ENCODE peak calls at places on chromosomes 11 and 22, in eight cellular contexts. F, J, H, W, B, M, Z and C are unnamed samples.

GRCh38 chr11:20010106-20010860 is 150.0 kb downstream of the DBX1 start:
- DNase-seq in F (no peak), J (no peak), H (no peak), W (no peak), B (no peak), M (no peak), Z (no peak), C (no peak)

GRCh38 chr22:34414467-34415440 is 494.5 kb upstream of the LARGE1 start:
- DNase-seq in F (peak), J (no peak), H (no peak), W (no peak), B (peak), M (no peak), Z (no peak), C (no peak)

GRCh38 chr11:71489311-71490043 is 36.5 kb downstream of the NADSYN1 start:
- DNase-seq in F (no peak), J (no peak), H (no peak), W (peak), B (no peak), M (no peak), Z (no peak), C (peak)

GRCh38 chr22:21443735-21444421 is 23.3 kb upstream of the TMEM191C start:
- DNase-seq in F (no peak), J (peak), H (no peak), W (peak), B (no peak), M (no peak), Z (no peak), C (peak)

GRCh38 chr11:95138448-95138847 is 48.8 kb downstream of the ENDOD1 start:
- DNase-seq in F (no peak), J (no peak), H (no peak), W (no peak), B (peak), M (no peak), Z (no peak), C (no peak)

GRCh38 chr11:18010977-18011586 is 1.8 kb downstream of the SERGEF start:
- DNase-seq in F (no peak), J (no peak), H (no peak), W (no peak), B (peak), M (no peak), Z (no peak), C (no peak)

GRCh38 chr11:33068611-33069340 is 29.4 kb downstream of the TCP11L1 start:
- DNase-seq in F (no peak), J (no peak), H (no peak), W (no peak), B (no peak), M (no peak), Z (no peak), C (no peak)

GRCh38 chr22:43370045-43370444 is 26.9 kb upstream of the SCUBE1 start:
- DNase-seq in F (no peak), J (no peak), H (no peak), W (no peak), B (no peak), M (no peak), Z (no peak), C (no peak)

GRCh38 chr11:95339554-95339953 is 108.6 kb upstream of the SESN3 start:
- DNase-seq in F (no peak), J (no peak), H (no peak), W (no peak), B (no peak), M (no peak), Z (no peak), C (no peak)

GRCh38 chr11:125229006-125229405 is 64.5 kb downstream of the PKNOX2 start:
- DNase-seq in F (no peak), J (no peak), H (no peak), W (no peak), B (no peak), M (no peak), Z (no peak), C (no peak)

GRCh38 chr11:60455531-60456042 is at the start of gene MS4A1:
- DNase-seq in F (no peak), J (no peak), H (peak), W (no peak), B (no peak), M (no peak), Z (no peak), C (no peak)

GRCh38 chr11:132472411-132473205 is 1059.7 kb downstream of the OPCML start:
- DNase-seq in F (no peak), J (no peak), H (no peak), W (no peak), B (no peak), M (no peak), Z (no peak), C (no peak)

GRCh38 chr11:14974723-14975587 is 2.8 kb upstream of the CALCA start:
- DNase-seq in F (no peak), J (peak), H (no peak), W (no peak), B (peak), M (no peak), Z (peak), C (peak)

GRCh38 chr22:50144005-50144614 is 26.4 kb upstream of the PANX2 start:
- DNase-seq in F (no peak), J (no peak), H (no peak), W (no peak), B (no peak), M (no peak), Z (no peak), C (no peak)

GRCh38 chr11:96188625-96189006 is 154.4 kb downstream of the MAML2 start:
- DNase-seq in F (no peak), J (no peak), H (no peak), W (no peak), B (peak), M (no peak), Z (no peak), C (no peak)

GRCh38 chr22:46721716-46722115 is 16.3 kb downstream of the CERK start:
- DNase-seq in F (peak), J (no peak), H (no peak), W (no peak), B (no peak), M (no peak), Z (no peak), C (no peak)

GRCh38 chr11:131748146-131749050 is 378.0 kb downstream of the NTM start:
- DNase-seq in F (peak), J (no peak), H (no peak), W (peak), B (peak), M (no peak), Z (no peak), C (no peak)

GRCh38 chr11:67433536-67434394 is 3.7 kb downstream of the PTPRCAP start:
- DNase-seq in F (no peak), J (peak), H (no peak), W (no peak), B (no peak), M (no peak), Z (no peak), C (no peak)

GRCh38 chr22:29740216-29740615 is 20.4 kb downstream of the CABP7 start:
- DNase-seq in F (no peak), J (no peak), H (no peak), W (no peak), B (no peak), M (no peak), Z (no peak), C (no peak)

GRCh38 chr11:95698939-95699562 is 90.5 kb downstream of the FAM76B start:
- DNase-seq in F (no peak), J (no peak), H (no peak), W (no peak), B (no peak), M (no peak), Z (no peak), C (no peak)

GRCh38 chr11:68950268-68950667 is 30.5 kb downstream of the MRGPRD start:
- DNase-seq in F (no peak), J (no peak), H (no peak), W (no peak), B (peak), M (no peak), Z (no peak), C (no peak)

GRCh38 chr22:39207141-39208012 is 37.4 kb downstream of the PDGFB start:
- DNase-seq in F (no peak), J (peak), H (peak), W (peak), B (no peak), M (no peak), Z (no peak), C (peak)

GRCh38 chr11:24295360-24295759 is 201.5 kb upstream of the LUZP2 start:
- DNase-seq in F (no peak), J (no peak), H (no peak), W (no peak), B (no peak), M (no peak), Z (no peak), C (no peak)

GRCh38 chr11:35334385-35335090 is 84.8 kb downstream of the SLC1A2 start:
- DNase-seq in F (no peak), J (no peak), H (peak), W (no peak), B (no peak), M (no peak), Z (no peak), C (no peak)

GRCh38 chr11:92322225-92322624 is 97.6 kb downstream of the FAT3 start:
- DNase-seq in F (no peak), J (no peak), H (no peak), W (no peak), B (no peak), M (no peak), Z (no peak), C (no peak)

GRCh38 chr11:36540998-36541397 is 26.8 kb upstream of the RAG1 start:
- DNase-seq in F (no peak), J (no peak), H (no peak), W (no peak), B (peak), M (no peak), Z (no peak), C (no peak)

GRCh38 chr22:40024201-40025061 is 29.7 kb downstream of the FAM83F start:
- DNase-seq in F (no peak), J (peak), H (peak), W (peak), B (peak), M (peak), Z (peak), C (no peak)

GRCh38 chr22:24695958-24696511 is 78.5 kb downstream of the PIWIL3 start:
- DNase-seq in F (no peak), J (no peak), H (no peak), W (no peak), B (peak), M (no peak), Z (no peak), C (no peak)

GRCh38 chr11:17508306-17508705 is 31.7 kb upstream of the ABCC8 start:
- DNase-seq in F (peak), J (no peak), H (no peak), W (no peak), B (no peak), M (no peak), Z (no peak), C (no peak)

GRCh38 chr11:113884361-113884836 is 9.0 kb upstream of the USP28 start:
- DNase-seq in F (no peak), J (no peak), H (no peak), W (no peak), B (peak), M (no peak), Z (no peak), C (peak)

GRCh38 chr11:46361283-46362145 is 14.3 kb downstream of the DGKZ start:
- DNase-seq in F (peak), J (peak), H (peak), W (peak), B (peak), M (peak), Z (peak), C (peak)
- TF ChIP-seq POLR2A in F (no peak), J (no peak), H (no peak), W (no peak), B (peak), M (no peak), Z (peak), C (no peak)

GRCh38 chr11:119999220-119999619 is 138.7 kb downstream of the TRIM29 start:
- DNase-seq in F (no peak), J (no peak), H (no peak), W (no peak), B (peak), M (no peak), Z (no peak), C (no peak)
- TF ChIP-seq CTCF in F (no peak), J (no peak), H (no peak), W (no peak), B (peak), M (no peak), Z (no peak), C (no peak)

GRCh38 chr22:20211409-20211996 is 56.6 kb downstream of the RTN4R start:
- DNase-seq in F (no peak), J (no peak), H (no peak), W (no peak), B (no peak), M (no peak), Z (no peak), C (no peak)

GRCh38 chr22:20213833-20214708 is 54.0 kb downstream of the RTN4R start:
- DNase-seq in F (no peak), J (no peak), H (no peak), W (no peak), B (no peak), M (no peak), Z (no peak), C (no peak)

GRCh38 chr22:20212754-20213699 is 55.1 kb downstream of the RTN4R start:
- DNase-seq in F (no peak), J (no peak), H (no peak), W (no peak), B (no peak), M (no peak), Z (no peak), C (no peak)

GRCh38 chr22:20210473-20211059 is 57.6 kb downstream of the RTN4R start:
- DNase-seq in F (no peak), J (no peak), H (no peak), W (no peak), B (no peak), M (no peak), Z (no peak), C (no peak)

DNA sequence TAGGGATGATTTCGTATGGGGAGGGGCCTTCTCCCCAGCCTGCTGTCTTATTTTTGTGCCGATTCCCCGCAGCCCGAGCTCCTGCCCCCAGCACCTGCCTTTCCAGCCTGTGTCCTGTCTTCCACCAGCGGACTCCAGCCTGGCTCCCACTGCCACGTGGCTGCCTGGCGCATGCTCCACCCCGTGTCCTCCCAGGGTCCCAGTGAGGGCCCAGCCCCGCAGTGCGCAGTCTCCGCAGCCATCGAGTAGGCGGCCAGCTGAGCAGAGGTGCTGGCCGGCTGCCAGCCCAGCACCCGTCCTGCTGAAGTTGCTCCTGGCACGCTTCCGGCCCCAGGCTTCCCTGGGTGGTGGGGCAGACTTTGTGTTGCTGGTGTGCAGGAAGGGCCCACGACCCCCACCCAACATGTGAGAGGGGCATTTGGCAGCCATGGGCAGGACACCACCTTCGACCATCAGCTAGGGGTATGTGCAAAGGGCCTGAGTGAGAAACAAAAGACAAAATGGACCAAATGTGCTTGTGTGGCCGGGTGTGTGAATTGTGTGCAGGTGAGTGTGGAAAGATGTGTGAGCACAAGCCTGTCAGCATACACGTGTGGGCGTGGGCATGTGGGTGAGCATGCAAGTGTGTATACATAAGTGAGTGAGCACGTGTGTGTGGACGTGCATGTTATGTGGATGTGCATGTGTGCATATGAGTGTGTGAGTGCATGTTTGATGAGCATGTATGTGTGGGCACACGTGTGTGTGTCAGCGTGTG is 55.9 kb downstream of the RTN4R start:
- DNase-seq in F (peak), J (no peak), H (no peak), W (peak), B (peak), M (peak), Z (peak), C (no peak)
- TF ChIP-seq POLR2A in F (no peak), J (no peak), H (no peak), W (no peak), B (peak), M (no peak), Z (no peak), C (no peak)

GRCh38 chr11:65900125-65900898 is at the start of gene FOSL1:
- DNase-seq in F (peak), J (peak), H (peak), W (peak), B (peak), M (peak), Z (peak), C (peak)
- TF ChIP-seq CTCF in F (no peak), J (no peak), H (no peak), W (no peak), B (no peak), M (no peak), Z (no peak), C (no peak)

GRCh38 chr11:43643898-43644625 is 36.5 kb upstream of the HSD17B12 start:
- DNase-seq in F (peak), J (peak), H (peak), W (peak), B (peak), M (peak), Z (peak), C (peak)
- TF ChIP-seq POLR2A in F (no peak), J (no peak), H (no peak), W (peak), B (peak), M (no peak), Z (peak), C (no peak)

DNA sequence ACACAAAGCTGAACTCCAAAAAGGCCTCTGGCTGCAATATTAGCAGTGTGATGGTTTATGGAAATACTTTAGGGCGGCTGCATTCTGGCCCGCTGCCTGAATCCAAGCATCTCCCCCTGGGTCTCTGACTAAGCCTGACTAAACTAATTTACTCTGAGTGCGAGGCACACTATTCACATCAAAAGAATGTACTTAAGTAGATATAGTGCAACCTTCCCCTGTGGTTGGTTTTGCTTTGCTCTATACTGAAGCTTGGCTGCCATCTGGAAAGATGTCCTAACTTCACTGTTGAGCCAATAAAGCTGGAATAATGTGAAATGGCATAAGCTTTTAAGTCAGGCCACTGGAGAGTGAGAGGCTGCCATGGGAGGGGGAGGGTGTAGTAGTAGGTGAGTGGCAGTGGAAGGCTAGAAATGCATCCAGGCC is 321.6 kb downstream of the AASDHPPT start:
- DNase-seq in F (no peak), J (no peak), H (no peak), W (no peak), B (no peak), M (peak), Z (peak), C (peak)
- TF ChIP-seq CTCF in F (no peak), J (no peak), H (no peak), W (no peak), B (no peak), M (no peak), Z (no peak), C (no peak)